ENCODE peak calls at places on chromosomes 13 and 19, in nine cellular contexts. R is IMR-90, V is mammary epithelial cell, L is HCT116, C is K562, G is OCI-LY7, F is HepG2, M is hepatocyte, O is fibroblast of lung. T is an unnamed sample.

GRCh38 chr13:51584731-51585191 is 499 bp downstream of the WDFY2 start:
- DNase-seq in V (peak), M (peak), G (peak), F (peak), C (peak), R (peak), L (peak), O (peak), T (peak)

GRCh38 chr19:34408421-34408820 is 4.2 kb downstream of the PDCD2L start:
- DNase-seq in L (no peak), V (no peak), C (no peak), F (no peak), M (no peak), R (no peak), O (no peak), G (no peak), T (no peak)

GRCh38 chr19:31519216-31519615 is 170.0 kb upstream of the TSHZ3 start:
- DNase-seq in M (peak), V (peak), R (no peak), F (no peak), C (no peak), L (no peak), G (no peak), O (no peak), T (no peak)

GRCh38 chr19:33720691-33721682 is 75.7 kb upstream of the KCTD15 start:
- DNase-seq in V (no peak), G (no peak), L (no peak), R (no peak), M (no peak), C (peak), F (peak), O (no peak), T (no peak)

GRCh38 chr13:114039471-114040141 is 65.7 kb upstream of the C13orf46 start:
- DNase-seq in O (no peak), C (no peak), F (no peak), R (no peak), M (no peak), L (no peak), V (no peak), G (no peak), T (no peak)

GRCh38 chr19:28377077-28377476 is 835.9 kb downstream of the UQCRFS1 start:
- DNase-seq in R (no peak), G (no peak), V (no peak), M (peak), L (no peak), O (peak), C (no peak), F (no peak), T (no peak)

GRCh38 chr13:51811046-51811445 is 7.1 kb upstream of the DHRS12 start:
- DNase-seq in L (no peak), C (no peak), V (no peak), O (no peak), G (peak), R (no peak), M (no peak), F (no peak), T (no peak)

GRCh38 chr19:29687897-29688728 is 22.9 kb downstream of the PLEKHF1 start:
- DNase-seq in O (peak), M (no peak), F (no peak), G (no peak), V (peak), R (peak), C (peak), L (no peak), T (peak)

GRCh38 chr19:55358943-55359908 is 3.8 kb downstream of the GARIN5B start:
- DNase-seq in R (no peak), V (no peak), L (no peak), M (no peak), F (no peak), C (no peak), G (no peak), O (no peak), T (no peak)

GRCh38 chr19:10876459-10877240 is 5.3 kb downstream of the CARM1 start:
- DNase-seq in F (no peak), V (no peak), R (no peak), M (no peak), O (no peak), C (no peak), G (no peak), L (no peak), T (no peak)

GRCh38 chr19:11261902-11262839 is at the start of gene DOCK6:
- DNase-seq in O (no peak), R (no peak), V (no peak), L (no peak), C (peak), F (no peak), M (peak), G (peak), T (no peak)

GRCh38 chr13:23960566-23961156 is 63.4 kb upstream of the C1QTNF9B start:
- DNase-seq in R (peak), V (peak), G (peak), L (peak), F (peak), M (peak), C (no peak), O (peak), T (no peak)

GRCh38 chr13:65585346-65585745 is 1644.8 kb downstream of the PCDH9 start:
- DNase-seq in V (no peak), O (no peak), R (no peak), L (no peak), F (peak), C (no peak), M (no peak), G (no peak), T (no peak)

GRCh38 chr19:17579523-17580244 is 24.2 kb downstream of the COLGALT1 start:
- DNase-seq in C (peak), O (peak), F (no peak), V (peak), M (peak), G (peak), R (peak), L (peak), T (no peak)

GRCh38 chr19:49588370-49589122 is 2.4 kb upstream of the PRR12 start:
- DNase-seq in F (no peak), V (no peak), R (no peak), C (no peak), M (no peak), O (no peak), L (no peak), G (no peak), T (no peak)

GRCh38 chr19:16872728-16873127 is 16.1 kb upstream of the F2RL3 start:
- DNase-seq in C (no peak), G (no peak), V (no peak), M (no peak), F (no peak), R (no peak), O (no peak), L (no peak), T (no peak)

GRCh38 chr13:77492982-77493381 is 42.5 kb upstream of the SCEL start:
- DNase-seq in F (peak), V (peak), G (peak), L (peak), C (no peak), M (peak), R (no peak), O (peak), T (peak)

GRCh38 chr13:102707465-102707864 is 12.6 kb upstream of the METTL21C start:
- DNase-seq in R (peak), G (no peak), M (no peak), O (peak), L (no peak), F (no peak), V (peak), C (no peak), T (peak)

GRCh38 chr13:72851678-72852014 is 69.7 kb downstream of the PIBF1 start:
- DNase-seq in O (no peak), C (no peak), F (no peak), V (no peak), G (no peak), R (no peak), L (no peak), M (no peak), T (no peak)

GRCh38 chr13:29472317-29472961 is 123.0 kb downstream of the SLC7A1 start:
- DNase-seq in C (peak), G (peak), O (peak), R (peak), M (peak), F (peak), V (peak), L (peak), T (peak)

GRCh38 chr19:19134687-19135158 is 3.6 kb downstream of the TMEM161A start:
- DNase-seq in F (no peak), L (no peak), V (no peak), C (peak), O (no peak), M (peak), G (peak), R (no peak), T (no peak)

GRCh38 chr13:20303636-20304035 is 71.5 kb upstream of the GJB6 start:
- DNase-seq in V (peak), R (no peak), M (no peak), L (no peak), F (no peak), O (peak), C (no peak), G (no peak), T (peak)

GRCh38 chr19:17652627-17653026 is 35.5 kb downstream of the UNC13A start:
- DNase-seq in R (no peak), O (no peak), L (no peak), V (no peak), M (no peak), F (no peak), C (no peak), G (no peak), T (no peak)

GRCh38 chr13:24682353-24682752 is 2.1 kb downstream of the ATP12A start:
- DNase-seq in M (no peak), O (no peak), V (no peak), G (no peak), F (no peak), L (no peak), C (no peak), R (no peak), T (no peak)

GRCh38 chr13:27868639-27869435 is 51.0 kb upstream of the PDX1 start:
- DNase-seq in G (peak), V (no peak), C (no peak), O (no peak), R (peak), L (peak), M (peak), F (no peak), T (no peak)

GRCh38 chr13:107842562-107843180 is 372.7 kb downstream of the LIG4 start:
- DNase-seq in F (no peak), L (no peak), V (peak), R (peak), G (no peak), O (peak), C (no peak), M (no peak), T (peak)

GRCh38 chr13:106814389-106814903 is 246.5 kb upstream of the ARGLU1 start:
- DNase-seq in O (no peak), L (no peak), R (no peak), M (no peak), G (no peak), C (no peak), F (no peak), V (no peak), T (no peak)

GRCh38 chr13:49641810-49642291 is 13.5 kb downstream of the ARL11 start:
- DNase-seq in C (peak), M (peak), L (no peak), F (no peak), G (no peak), R (peak), O (peak), V (peak), T (peak)

GRCh38 chr13:45615501-45616101 is at the start of gene ERICH6B:
- DNase-seq in G (no peak), C (no peak), L (no peak), M (peak), V (no peak), F (no peak), R (peak), O (peak), T (no peak)

GRCh38 chr13:23876265-23876664 is 12.9 kb downstream of the MIPEP start:
- DNase-seq in M (peak), G (peak), F (no peak), L (no peak), O (no peak), C (no peak), V (no peak), R (peak), T (no peak)

GRCh38 chr19:16585808-16586476 is 13.7 kb upstream of the SLC35E1 start:
- DNase-seq in L (no peak), O (no peak), F (no peak), C (no peak), G (peak), R (peak), V (peak), M (no peak), T (no peak)

GRCh38 chr13:94239135-94239534 is 240.3 kb downstream of the DCT start:
- DNase-seq in V (peak), C (no peak), F (no peak), L (no peak), M (no peak), R (peak), G (no peak), O (peak), T (peak)

GRCh38 chr13:107202371-107203023 is 634.6 kb upstream of the ARGLU1 start:
- DNase-seq in M (peak), F (peak), C (no peak), L (no peak), O (peak), G (no peak), R (peak), V (peak), T (peak)

GRCh38 chr19:57818378-57818777 is 3.7 kb upstream of the ZNF552 start:
- DNase-seq in L (no peak), M (no peak), G (no peak), F (peak), C (no peak), O (no peak), V (no peak), R (no peak), T (no peak)

GRCh38 chr13:38686635-38687245 is at the start of gene FREM2:
- DNase-seq in V (peak), L (no peak), F (no peak), M (peak), O (peak), R (no peak), C (no peak), G (no peak), T (peak)
- H3K4me2 ChIP-seq in V (peak), L (no peak), F (no peak), M (peak), O (peak), R (no peak), C (no peak), G (no peak), T (peak)

DNA sequence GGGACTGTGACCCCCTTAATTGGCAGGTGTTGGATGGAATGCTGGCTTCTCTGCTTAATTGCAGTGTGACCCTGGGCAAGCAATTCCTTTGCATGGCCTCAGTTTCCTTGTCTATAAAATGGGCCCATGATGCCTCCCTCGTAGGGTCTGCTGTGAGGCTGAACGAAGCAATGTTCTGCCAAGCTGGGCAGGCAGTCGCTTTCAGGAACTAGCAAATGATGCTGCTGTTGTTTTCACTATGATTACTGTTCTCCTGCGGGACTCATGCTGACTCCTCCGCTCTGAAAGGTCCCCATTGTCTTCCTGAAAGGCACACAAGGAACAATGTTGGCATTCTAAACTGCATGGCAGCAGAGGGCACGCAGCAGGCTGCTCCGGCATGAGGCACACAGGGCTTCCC is 6.8 kb downstream of the BICRA start:
- DNase-seq in L (no peak), C (no peak), G (no peak), V (no peak), M (no peak), O (no peak), R (no peak), F (no peak), T (no peak)
- H3K4me2 ChIP-seq in L (no peak), C (no peak), G (no peak), V (no peak), M (no peak), O (no peak), R (no peak), F (no peak), T (no peak)

GRCh38 chr19:3478409-3479176 is 1.7 kb downstream of the SMIM24 start:
- DNase-seq in F (no peak), V (no peak), R (no peak), G (peak), O (no peak), L (no peak), C (no peak), M (no peak), T (no peak)
- H3K4me2 ChIP-seq in F (no peak), V (no peak), R (peak), G (peak), O (no peak), L (no peak), C (peak), M (peak), T (no peak)

GRCh38 chr19:47509973-47510372 is 4.9 kb downstream of the NAPA start:
- DNase-seq in M (no peak), C (no peak), R (no peak), G (no peak), V (peak), F (no peak), O (no peak), L (no peak), T (no peak)
- H3K4me2 ChIP-seq in M (no peak), C (no peak), R (no peak), G (no peak), V (peak), F (no peak), O (no peak), L (no peak), T (no peak)

DNA sequence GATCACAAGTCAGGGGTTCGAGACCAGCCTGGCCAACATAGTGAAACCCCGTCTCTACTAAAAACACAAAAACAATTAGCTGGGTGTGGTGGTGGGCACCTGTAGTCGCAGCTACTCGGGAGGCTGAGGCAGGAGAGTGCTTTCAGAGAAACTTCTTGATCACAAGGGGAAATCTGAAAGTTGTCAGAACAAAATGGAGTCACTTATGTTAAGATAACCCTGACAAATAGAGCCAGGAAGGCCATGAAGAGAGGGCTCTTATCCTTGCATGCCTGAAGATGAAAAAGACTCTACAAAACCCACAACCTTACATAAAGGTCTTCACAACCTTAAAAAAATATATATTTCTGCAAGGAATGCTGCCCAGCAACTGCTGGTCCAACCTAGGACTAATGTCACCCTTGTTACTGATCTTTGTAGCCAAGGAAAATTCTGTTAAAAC is 1.2 kb downstream of the CARD8 start:
- DNase-seq in F (no peak), R (no peak), V (no peak), L (no peak), M (no peak), C (no peak), G (no peak), O (no peak), T (no peak)
- H3K4me2 ChIP-seq in F (peak), R (peak), V (peak), L (peak), M (peak), C (peak), G (peak), O (peak), T (peak)

GRCh38 chr19:6498294-6499036 is 3.6 kb downstream of the TUBB4A start:
- DNase-seq in R (no peak), O (no peak), F (no peak), V (no peak), M (no peak), G (no peak), L (no peak), C (no peak), T (no peak)

GRCh38 chr19:6494438-6495036 is 7.6 kb downstream of the TUBB4A start:
- DNase-seq in R (no peak), G (no peak), F (no peak), M (no peak), C (no peak), O (no peak), L (no peak), V (no peak), T (no peak)

GRCh38 chr19:6499052-6499790 is 2.9 kb downstream of the TUBB4A start:
- DNase-seq in O (no peak), G (no peak), F (no peak), L (no peak), M (no peak), R (no peak), V (no peak), C (no peak), T (no peak)

GRCh38 chr19:6491802-6492592 is 10.1 kb downstream of the TUBB4A start:
- DNase-seq in V (no peak), O (no peak), C (no peak), R (no peak), L (no peak), M (no peak), G (no peak), F (no peak), T (no peak)

GRCh38 chr19:6495947-6496346 is 6.2 kb downstream of the TUBB4A start:
- DNase-seq in L (no peak), V (no peak), C (no peak), G (no peak), M (no peak), F (no peak), O (no peak), R (no peak), T (no peak)
- H3K4me2 ChIP-seq in L (no peak), V (no peak), C (no peak), G (no peak), M (no peak), F (no peak), O (no peak), R (no peak), T (no peak)

DNA sequence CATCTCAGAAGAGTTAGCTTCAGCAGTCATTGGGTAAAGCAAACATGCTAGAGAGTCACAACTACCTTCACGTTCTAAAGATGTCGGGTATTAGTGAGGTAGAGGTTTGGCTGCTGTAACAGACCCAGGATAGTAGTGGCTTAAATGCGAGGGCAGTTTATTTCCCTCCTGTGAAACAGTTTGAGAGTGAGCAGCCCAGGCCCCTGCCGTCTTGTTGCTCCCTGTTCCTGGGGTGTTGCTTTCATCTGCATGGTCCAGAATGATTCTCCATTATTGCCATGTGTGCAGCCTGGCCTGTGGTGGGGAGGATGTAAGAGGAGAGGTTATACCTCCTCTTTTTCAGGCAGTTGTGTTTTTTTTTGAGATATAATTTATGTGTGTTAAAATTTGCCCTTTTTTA is 63.7 kb downstream of the SIPA1L3 start:
- DNase-seq in R (no peak), F (no peak), L (no peak), C (no peak), G (no peak), V (no peak), M (no peak), O (no peak), T (no peak)
- H3K4me2 ChIP-seq in R (no peak), F (no peak), L (no peak), C (no peak), G (no peak), V (no peak), M (no peak), O (no peak), T (no peak)

DNA sequence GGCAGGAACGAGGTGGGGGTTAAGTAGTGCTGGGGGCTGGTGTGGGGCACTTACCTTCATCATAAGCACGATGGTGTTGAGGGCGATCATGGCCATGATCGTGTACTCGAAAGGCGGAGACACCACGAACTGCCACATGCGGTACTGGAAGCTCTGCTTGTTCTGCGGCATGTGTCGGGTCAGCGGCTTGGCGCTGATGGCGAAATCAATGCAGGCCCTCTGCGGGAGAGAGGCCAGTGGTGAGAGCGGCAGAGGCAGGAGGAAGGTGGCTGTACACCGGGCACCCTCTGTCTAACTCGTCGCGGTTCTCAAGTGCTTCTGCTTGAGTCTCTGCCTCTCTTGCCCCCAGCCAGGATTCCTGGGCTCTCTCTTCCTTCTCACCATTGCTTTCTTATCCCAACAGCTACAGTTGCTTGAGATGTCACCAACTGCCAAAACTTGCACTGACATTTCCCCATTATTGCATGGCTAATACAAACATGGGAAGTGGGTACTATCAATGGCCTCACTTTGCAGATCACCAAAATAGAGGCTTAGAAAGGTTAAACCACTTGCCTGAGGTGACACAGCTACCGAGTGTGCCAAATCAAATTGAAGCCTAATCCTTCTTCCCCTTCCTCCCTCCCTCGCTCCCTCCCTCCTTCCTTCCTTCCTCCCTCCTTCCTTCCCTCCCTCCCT is 105.0 kb downstream of the IER2 start:
- DNase-seq in C (no peak), G (no peak), M (no peak), F (no peak), V (no peak), L (no peak), R (no peak), O (no peak), T (no peak)
- H3K4me2 ChIP-seq in C (no peak), G (no peak), M (no peak), F (no peak), V (no peak), L (no peak), R (no peak), O (no peak), T (no peak)